ENCODE peak calls at places on chromosomes 16 and 17, in nine cellular contexts. Q is body of pancreas, U is tibial artery, M is transverse colon, R is A549, Z is cardiac muscle cell, W is left ventricle myocardium inferior, I is psoas muscle, H is neural progenitor cell. C is an unnamed sample.

GRCh38 chr17:73470369-73470768 is 158.6 kb upstream of the CDC42EP4 start:
- DNase-seq in Q (no peak), U (no peak), M (no peak), R (no peak), Z (no peak), W (no peak), I (no peak), H (no peak), C (no peak)

GRCh38 chr16:29978081-29978480 is 4.4 kb downstream of the TAOK2 start:
- DNase-seq in Q (no peak), U (no peak), M (no peak), R (no peak), Z (no peak), W (no peak), I (no peak), H (no peak), C (no peak)

GRCh38 chr17:82547981-82548380 is 28.4 kb downstream of the FOXK2 start:
- DNase-seq in Q (no peak), U (no peak), M (no peak), R (no peak), Z (no peak), W (no peak), I (no peak), H (no peak), C (no peak)

GRCh38 chr17:47244697-47245096 is 8.9 kb upstream of the ITGB3 start:
- DNase-seq in Q (no peak), U (no peak), M (no peak), R (no peak), Z (no peak), W (no peak), I (no peak), H (no peak), C (no peak)

GRCh38 chr17:81285179-81285878 is 9.8 kb downstream of the SLC38A10 start:
- DNase-seq in Q (peak; percentile 81), U (peak; percentile 73), M (peak; percentile 58), R (no peak), Z (peak; percentile 67), W (peak; percentile 84), I (peak; percentile 81), H (peak; percentile 21), C (no peak)

GRCh38 chr16:86357950-86358349 is 152.4 kb upstream of the FOXF1 start:
- DNase-seq in Q (no peak), U (no peak), M (no peak), R (no peak), Z (no peak), W (no peak), I (no peak), H (no peak), C (no peak)

GRCh38 chr17:41810659-41811548 is 845 bp downstream of the P3H4 start:
- DNase-seq in Q (peak; percentile 33), U (no peak), M (peak; percentile 23), R (no peak), Z (peak; percentile 19), W (no peak), I (no peak), H (peak; percentile 55), C (no peak)

GRCh38 chr16:56691885-56692284 is 9.6 kb downstream of the MT1X start:
- DNase-seq in Q (peak; percentile 78), U (no peak), M (peak; percentile 46), R (peak; percentile 77), Z (no peak), W (no peak), I (no peak), H (no peak), C (no peak)

GRCh38 chr16:17316005-17316404 is 154.8 kb downstream of the XYLT1 start:
- DNase-seq in Q (no peak), U (no peak), M (no peak), R (no peak), Z (no peak), W (no peak), I (no peak), H (no peak), C (no peak)

GRCh38 chr17:8696951-8697745 is 47.5 kb downstream of the CCDC42 start:
- DNase-seq in Q (peak; percentile 23), U (peak; percentile 15), M (no peak), R (no peak), Z (peak; percentile 99), W (no peak), I (no peak), H (peak; percentile 13), C (no peak)

GRCh38 chr16:15954814-15955151 is 5.4 kb downstream of the ABCC1 start:
- DNase-seq in Q (peak; percentile 32), U (peak; percentile 51), M (no peak), R (no peak), Z (no peak), W (no peak), I (peak; percentile 41), H (no peak), C (no peak)

GRCh38 chr16:2512920-2513404 is 790 bp upstream of the ATP6V0C start:
- DNase-seq in Q (peak; percentile 49), U (no peak), M (no peak), R (no peak), Z (no peak), W (no peak), I (peak; percentile 37), H (peak; percentile 67), C (no peak)

GRCh38 chr16:9821970-9822369 is 360.3 kb downstream of the GRIN2A start:
- DNase-seq in Q (no peak), U (no peak), M (no peak), R (no peak), Z (no peak), W (no peak), I (no peak), H (peak; percentile 20), C (no peak)

GRCh38 chr17:45261577-45262515 is at the start of gene SPATA32:
- DNase-seq in Q (peak; percentile 61), U (peak; percentile 60), M (peak; percentile 72), R (no peak), Z (peak; percentile 43), W (peak; percentile 68), I (peak; percentile 63), H (peak; percentile 83), C (no peak)

GRCh38 chr16:57153841-57154240 is 32.0 kb downstream of the PSME3IP1 start:
- DNase-seq in Q (no peak), U (no peak), M (no peak), R (no peak), Z (no peak), W (no peak), I (no peak), H (no peak), C (no peak)

DNA sequence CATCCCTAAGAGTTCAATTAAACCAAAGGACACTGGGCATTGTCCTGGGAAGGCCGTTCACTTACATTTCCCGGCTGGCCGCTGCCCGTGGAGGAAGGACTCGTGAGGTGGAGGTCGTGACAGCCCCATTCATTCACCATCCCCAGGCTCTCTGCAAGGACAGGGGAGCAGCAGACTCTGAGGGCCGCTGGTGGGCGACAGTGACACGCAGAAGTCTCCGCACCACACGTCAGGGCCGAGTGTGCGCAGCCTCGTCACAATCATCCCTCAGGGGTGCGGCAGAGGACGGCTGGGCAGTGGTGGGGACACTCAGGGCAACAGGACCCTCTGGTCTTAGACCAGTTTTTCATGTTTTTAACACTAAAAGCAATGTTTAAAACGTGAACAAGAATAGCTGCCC is 21.7 kb downstream of the UNKL start:
- DNase-seq in Q (no peak), U (no peak), M (no peak), R (no peak), Z (no peak), W (no peak), I (no peak), H (no peak), C (no peak)
- H3K27ac ChIP-seq in Q (no peak overlapping the region), U (no peak overlapping the region), M (no peak overlapping the region), R (no peak overlapping the region), Z (no peak overlapping the region), W (no peak overlapping the region), I (no peak overlapping the region), H (no peak overlapping the region), C (no peak overlapping the region)

DNA sequence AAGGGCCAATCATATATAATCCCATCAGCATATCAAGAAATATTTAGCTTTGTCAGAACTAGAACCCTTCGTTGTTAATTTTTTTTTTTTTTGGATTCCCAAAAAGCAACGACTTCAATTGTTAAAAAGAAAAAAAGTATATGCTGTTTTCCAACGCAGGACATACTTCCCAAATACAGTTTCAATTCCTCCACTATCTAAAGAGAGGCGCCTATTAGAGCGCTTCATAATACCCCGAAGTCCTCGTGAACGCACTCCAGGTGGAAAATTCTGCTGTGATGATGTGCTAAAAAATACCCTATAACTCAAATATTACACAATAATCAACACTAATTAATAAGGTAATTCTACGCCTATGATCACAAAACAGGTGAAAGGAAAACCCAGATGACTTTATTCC is 20.8 kb downstream of the GNA13 start:
- DNase-seq in Q (no peak), U (no peak), M (no peak), R (no peak), Z (no peak), W (no peak), I (no peak), H (no peak), C (no peak)
- H3K27ac ChIP-seq in Q (peak overlapping the region; percentile 54), U (no peak overlapping the region), M (peak overlapping the region; percentile 33), R (no peak overlapping the region), Z (peak overlapping the region; percentile 78), W (peak overlapping the region; percentile 67), I (no peak overlapping the region), H (no peak overlapping the region), C (no peak overlapping the region)

DNA sequence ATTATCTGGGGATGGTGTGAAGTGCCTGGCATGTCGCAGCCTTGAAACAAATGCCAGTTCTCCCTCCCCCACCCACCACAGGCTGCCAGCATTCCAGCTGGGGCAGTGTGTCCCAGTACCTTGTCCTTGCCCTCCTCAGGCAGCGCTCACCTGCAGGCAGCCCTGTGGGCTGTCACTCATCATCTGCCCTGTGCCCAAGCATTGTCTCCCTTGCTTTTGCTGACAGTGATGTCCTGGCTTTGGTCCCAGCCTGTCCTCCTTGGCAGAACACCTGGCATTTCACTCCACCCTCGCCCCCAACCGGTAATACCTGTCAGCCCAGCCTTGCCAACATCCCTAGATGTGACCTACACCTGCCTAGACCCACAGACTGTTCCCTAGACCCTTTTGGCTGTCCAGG is 129.7 kb downstream of the MRM1 start:
- DNase-seq in Q (no peak), U (no peak), M (peak; percentile 45), R (no peak), Z (no peak), W (no peak), I (no peak), H (no peak), C (no peak)
- H3K27ac ChIP-seq in Q (no peak overlapping the region), U (no peak overlapping the region), M (no peak overlapping the region), R (no peak overlapping the region), Z (no peak overlapping the region), W (no peak overlapping the region), I (no peak overlapping the region), H (no peak overlapping the region), C (no peak overlapping the region)

GRCh38 chr16:35626051-35626450 is 2166.6 kb downstream of the TP53TG3F start:
- DNase-seq in Q (no peak), U (no peak), M (no peak), R (no peak), Z (no peak), W (no peak), I (no peak), H (no peak), C (no peak)

GRCh38 chr16:35631261-35631945 is 2172.0 kb downstream of the TP53TG3F start:
- DNase-seq in Q (no peak), U (no peak), M (no peak), R (no peak), Z (no peak), W (no peak), I (no peak), H (no peak), C (no peak)

DNA sequence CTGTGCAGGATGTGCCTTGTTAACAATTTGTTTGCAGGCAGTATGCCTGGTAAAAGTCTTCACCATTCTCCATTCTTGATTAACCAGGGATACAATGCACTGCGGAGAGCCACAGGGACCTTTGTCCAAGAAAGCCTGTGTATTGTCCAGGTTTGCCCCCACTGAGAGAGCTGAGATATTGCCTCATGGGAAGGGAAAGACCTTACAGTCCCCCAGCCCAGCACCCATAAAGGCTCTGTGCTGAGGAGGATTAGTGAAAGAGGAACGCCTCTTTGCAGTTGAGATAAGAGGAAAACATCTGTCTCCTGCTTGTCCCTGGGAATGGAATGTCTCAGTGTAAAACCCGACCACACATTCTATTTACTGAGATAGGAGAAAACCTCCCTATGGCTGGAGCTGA is 2169.6 kb downstream of the TP53TG3F start:
- DNase-seq in Q (no peak), U (no peak), M (no peak), R (no peak), Z (no peak), W (no peak), I (no peak), H (no peak), C (no peak)
- H3K27ac ChIP-seq in Q (no peak overlapping the region), U (no peak overlapping the region), M (no peak overlapping the region), R (no peak overlapping the region), Z (no peak overlapping the region), W (no peak overlapping the region), I (no peak overlapping the region), H (no peak overlapping the region), C (no peak overlapping the region)